ENCODE peak calls at places on chromosomes 5 and 9, in ten cellular contexts. U, T, K, P, B, O, X, C, A and H are unnamed samples.

GRCh38 chr9:2043881-2044462 is 28.8 kb downstream of the SMARCA2 start:
- DNase-seq in U (no peak), T (no peak), K (no peak), P (no peak), B (peak; percentile 68), O (no peak), X (peak; percentile 68), C (no peak), A (no peak), H (no peak)

GRCh38 chr5:87574106-87574505 is 161.4 kb upstream of the CCNH start:
- DNase-seq in U (no peak), T (no peak), K (no peak), P (no peak), B (no peak), O (no peak), X (no peak), C (no peak), A (no peak), H (no peak)

GRCh38 chr9:18543406-18543965 is 69.5 kb downstream of the ADAMTSL1 start:
- DNase-seq in U (peak; percentile 86), T (no peak), K (no peak), P (no peak), B (no peak), O (no peak), X (no peak), C (no peak), A (peak; percentile 87), H (no peak)

GRCh38 chr5:135312255-135312935 is 86.6 kb downstream of the MACROH2A1 start:
- DNase-seq in U (no peak), T (no peak), K (no peak), P (no peak), B (no peak), O (no peak), X (no peak), C (no peak), A (no peak), H (no peak)

GRCh38 chr9:91734371-91734981 is 215.6 kb downstream of the ROR2 start:
- DNase-seq in U (peak; percentile 36), T (peak; percentile 45), K (peak; percentile 72), P (peak; percentile 49), B (peak; percentile 57), O (peak; percentile 53), X (peak; percentile 42), C (peak; percentile 60), A (peak; percentile 32), H (no peak)

GRCh38 chr5:132013006-132013689 is 1.7 kb upstream of the ACSL6 start:
- DNase-seq in U (no peak), T (no peak), K (peak; percentile 6), P (no peak), B (no peak), O (no peak), X (no peak), C (no peak), A (no peak), H (no peak)

GRCh38 chr5:39164016-39164415 is 55.3 kb downstream of the FYB1 start:
- DNase-seq in U (no peak), T (peak; percentile 40), K (no peak), P (peak; percentile 27), B (no peak), O (no peak), X (peak; percentile 31), C (no peak), A (no peak), H (no peak)

GRCh38 chr9:98428452-98428851 is 173.0 kb upstream of the TBC1D2 start:
- DNase-seq in U (no peak), T (no peak), K (no peak), P (no peak), B (no peak), O (no peak), X (no peak), C (no peak), A (no peak), H (no peak)

GRCh38 chr5:138649316-138649720 is 74.1 kb upstream of the HSPA9 start:
- DNase-seq in U (no peak), T (no peak), K (no peak), P (no peak), B (peak; percentile 48), O (no peak), X (no peak), C (no peak), A (no peak), H (no peak)

GRCh38 chr5:166957763-166958162 is 1333.7 kb upstream of the WWC1 start:
- DNase-seq in U (no peak), T (no peak), K (no peak), P (no peak), B (no peak), O (no peak), X (no peak), C (no peak), A (no peak), H (no peak)

GRCh38 chr5:1468247-1468612 is 23.0 kb upstream of the SLC6A3 start:
- DNase-seq in U (no peak), T (no peak), K (peak; percentile 35), P (no peak), B (no peak), O (no peak), X (peak; percentile 25), C (no peak), A (no peak), H (no peak)

GRCh38 chr9:130866474-130866965 is 30.1 kb downstream of the QRFP start:
- DNase-seq in U (peak; percentile 91), T (peak; percentile 33), K (peak; percentile 71), P (peak; percentile 13), B (peak; percentile 70), O (peak; percentile 71), X (peak; percentile 88), C (peak; percentile 57), A (peak; percentile 87), H (peak; percentile 85)

GRCh38 chr5:172433071-172433470 is 21.3 kb downstream of the SH3PXD2B start:
- DNase-seq in U (no peak), T (no peak), K (no peak), P (no peak), B (no peak), O (no peak), X (no peak), C (no peak), A (no peak), H (no peak)

GRCh38 chr5:57334475-57334874 is 148.1 kb downstream of the ACTBL2 start:
- DNase-seq in U (peak; percentile 37), T (no peak), K (no peak), P (no peak), B (no peak), O (no peak), X (no peak), C (no peak), A (no peak), H (no peak)

GRCh38 chr9:28093141-28093540 is 519.9 kb upstream of the C9orf72 start:
- DNase-seq in U (no peak), T (no peak), K (no peak), P (no peak), B (no peak), O (no peak), X (no peak), C (no peak), A (no peak), H (no peak)

GRCh38 chr9:107734231-107735014 is 244.9 kb upstream of the KLF4 start:
- DNase-seq in U (peak; percentile 27), T (no peak), K (no peak), P (no peak), B (no peak), O (no peak), X (no peak), C (no peak), A (peak; percentile 50), H (no peak)

GRCh38 chr5:142072488-142072887 is 36.1 kb upstream of the NDFIP1 start:
- DNase-seq in U (no peak), T (no peak), K (no peak), P (no peak), B (no peak), O (no peak), X (peak; percentile 35), C (no peak), A (no peak), H (no peak)

GRCh38 chr5:111367081-111367480 is 142.9 kb downstream of the CAMK4 start:
- DNase-seq in U (peak; percentile 86), T (no peak), K (no peak), P (no peak), B (no peak), O (peak; percentile 78), X (no peak), C (no peak), A (no peak), H (peak; percentile 53)

GRCh38 chr9:83538172-83538889 is at the start of gene FRMD3:
- DNase-seq in U (peak; percentile 87), T (no peak), K (peak; percentile 78), P (no peak), B (peak; percentile 45), O (peak; percentile 87), X (peak; percentile 20), C (no peak), A (peak; percentile 79), H (peak; percentile 72)

GRCh38 chr5:96344678-96345612 is 88.1 kb downstream of the PCSK1 start:
- DNase-seq in U (peak; percentile 72), T (peak; percentile 40), K (no peak), P (peak; percentile 3), B (peak; percentile 85), O (peak; percentile 64), X (peak; percentile 53), C (no peak), A (peak; percentile 81), H (no peak)

GRCh38 chr5:31674371-31674770 is 35.4 kb downstream of the PDZD2 start:
- DNase-seq in U (no peak), T (no peak), K (no peak), P (no peak), B (no peak), O (no peak), X (no peak), C (no peak), A (no peak), H (no peak)

GRCh38 chr5:72402959-72403628 is 82.9 kb downstream of the PTCD2 start:
- DNase-seq in U (peak; percentile 45), T (no peak), K (no peak), P (no peak), B (no peak), O (no peak), X (no peak), C (no peak), A (peak; percentile 47), H (no peak)

GRCh38 chr5:79697222-79698164 is 7.9 kb downstream of the CMYA5 start:
- DNase-seq in U (no peak), T (no peak), K (no peak), P (no peak), B (peak; percentile 35), O (no peak), X (no peak), C (no peak), A (no peak), H (peak; percentile 84)

GRCh38 chr9:113428062-113428600 is 17.6 kb downstream of the C9orf43 start:
- DNase-seq in U (no peak), T (no peak), K (no peak), P (no peak), B (no peak), O (no peak), X (no peak), C (no peak), A (peak; percentile 19), H (no peak)

GRCh38 chr5:109650451-109650850 is 39.3 kb upstream of the MAN2A1 start:
- DNase-seq in U (no peak), T (no peak), K (no peak), P (no peak), B (no peak), O (no peak), X (no peak), C (no peak), A (no peak), H (no peak)

GRCh38 chr9:130137870-130138653 is 34.1 kb upstream of the NCS1 start:
- DNase-seq in U (peak; percentile 93), T (no peak), K (no peak), P (no peak), B (no peak), O (peak; percentile 7), X (peak; percentile 45), C (no peak), A (peak; percentile 97), H (no peak)

GRCh38 chr9:95032580-95033298 is 284.8 kb downstream of the FANCC start:
- DNase-seq in U (no peak), T (no peak), K (no peak), P (no peak), B (no peak), O (no peak), X (peak; percentile 86), C (no peak), A (no peak), H (no peak)

GRCh38 chr9:89386797-89387196 is 68.5 kb downstream of the SECISBP2 start:
- DNase-seq in U (no peak), T (no peak), K (no peak), P (no peak), B (no peak), O (no peak), X (no peak), C (no peak), A (no peak), H (no peak)